ENCODE peak calls at places on chromosomes 3 and 15, in ten cellular contexts. One of them, this sample, is unnamed.
A peak's percentile ranks its signal among the peaks of the same experiment; 100 is the strongest.

GRCh38 chr3:149080699-149081091 is 5.6 kb downstream of the HLTF start:
- DNase-seq in Karpas-422: no peak
- DNase-seq in lung: no peak
- DNase-seq in neural progenitor cell: no peak
- DNase-seq in fibroblast of lung: peak; percentile 57
- DNase-seq in spleen: no peak
- DNase-seq in psoas muscle: no peak
- DNase-seq in heart right ventricle: no peak
- DNase-seq in tibial nerve: no peak
- DNase-seq in AG04450: no peak
- DNase-seq in this sample: no peak

GRCh38 chr3:13108861-13109260 is 35.6 kb upstream of the IQSEC1 start:
- DNase-seq in Karpas-422: no peak
- DNase-seq in lung: no peak
- DNase-seq in neural progenitor cell: no peak
- DNase-seq in fibroblast of lung: no peak
- DNase-seq in spleen: peak; percentile 69
- DNase-seq in psoas muscle: no peak
- DNase-seq in heart right ventricle: no peak
- DNase-seq in tibial nerve: no peak
- DNase-seq in AG04450: no peak
- DNase-seq in this sample: no peak

GRCh38 chr3:170734043-170734736 is 135.8 kb downstream of the RPL22L1 start:
- DNase-seq in Karpas-422: no peak
- DNase-seq in lung: no peak
- DNase-seq in neural progenitor cell: peak; percentile 3
- DNase-seq in fibroblast of lung: no peak
- DNase-seq in spleen: no peak
- DNase-seq in psoas muscle: no peak
- DNase-seq in heart right ventricle: no peak
- DNase-seq in tibial nerve: no peak
- DNase-seq in AG04450: no peak
- DNase-seq in this sample: no peak

GRCh38 chr3:78737988-78738387 is 1029.8 kb downstream of the ROBO1 start:
- DNase-seq in Karpas-422: no peak
- DNase-seq in lung: no peak
- DNase-seq in neural progenitor cell: no peak
- DNase-seq in fibroblast of lung: peak; percentile 22
- DNase-seq in spleen: no peak
- DNase-seq in psoas muscle: no peak
- DNase-seq in heart right ventricle: peak; percentile 28
- DNase-seq in tibial nerve: no peak
- DNase-seq in AG04450: no peak
- DNase-seq in this sample: no peak

GRCh38 chr3:48500656-48501055 is 3.3 kb downstream of the SHISA5 start:
- DNase-seq in Karpas-422: no peak
- DNase-seq in lung: no peak
- DNase-seq in neural progenitor cell: no peak
- DNase-seq in fibroblast of lung: no peak
- DNase-seq in spleen: peak; percentile 32
- DNase-seq in psoas muscle: no peak
- DNase-seq in heart right ventricle: no peak
- DNase-seq in tibial nerve: no peak
- DNase-seq in AG04450: no peak
- DNase-seq in this sample: no peak

GRCh38 chr15:40495516-40495915 is 24.7 kb downstream of the CHST14 start:
- DNase-seq in Karpas-422: peak; percentile 34
- DNase-seq in lung: no peak
- DNase-seq in neural progenitor cell: no peak
- DNase-seq in fibroblast of lung: no peak
- DNase-seq in spleen: no peak
- DNase-seq in psoas muscle: no peak
- DNase-seq in heart right ventricle: no peak
- DNase-seq in tibial nerve: no peak
- DNase-seq in AG04450: no peak
- DNase-seq in this sample: no peak

GRCh38 chr3:98962189-98962930 is 60.9 kb upstream of the DCBLD2 start:
- DNase-seq in Karpas-422: no peak
- DNase-seq in lung: no peak
- DNase-seq in neural progenitor cell: no peak
- DNase-seq in fibroblast of lung: peak; percentile 99
- DNase-seq in spleen: no peak
- DNase-seq in psoas muscle: no peak
- DNase-seq in heart right ventricle: no peak
- DNase-seq in tibial nerve: no peak
- DNase-seq in AG04450: peak; percentile 77
- DNase-seq in this sample: no peak

GRCh38 chr3:99920530-99921376 is 103.1 kb downstream of the CMSS1 start:
- DNase-seq in Karpas-422: no peak
- DNase-seq in lung: peak; percentile 69
- DNase-seq in neural progenitor cell: peak; percentile 32
- DNase-seq in fibroblast of lung: peak; percentile 48
- DNase-seq in spleen: no peak
- DNase-seq in psoas muscle: peak; percentile 66
- DNase-seq in heart right ventricle: peak; percentile 90
- DNase-seq in tibial nerve: peak; percentile 87
- DNase-seq in AG04450: no peak
- DNase-seq in this sample: no peak

GRCh38 chr3:8301977-8302589 is 199.5 kb upstream of the LMCD1 start:
- DNase-seq in Karpas-422: peak; percentile 79
- DNase-seq in lung: no peak
- DNase-seq in neural progenitor cell: peak; percentile 62
- DNase-seq in fibroblast of lung: peak; percentile 46
- DNase-seq in spleen: no peak
- DNase-seq in psoas muscle: no peak
- DNase-seq in heart right ventricle: peak; percentile 5
- DNase-seq in tibial nerve: no peak
- DNase-seq in AG04450: peak; percentile 20
- DNase-seq in this sample: no peak

GRCh38 chr3:11913316-11913715 is 66.6 kb upstream of the TAMM41 start:
- DNase-seq in Karpas-422: no peak
- DNase-seq in lung: no peak
- DNase-seq in neural progenitor cell: no peak
- DNase-seq in fibroblast of lung: no peak
- DNase-seq in spleen: no peak
- DNase-seq in psoas muscle: no peak
- DNase-seq in heart right ventricle: no peak
- DNase-seq in tibial nerve: no peak
- DNase-seq in AG04450: no peak
- DNase-seq in this sample: no peak

GRCh38 chr3:22621205-22621809 is 581.8 kb upstream of the UBE2E2 start:
- DNase-seq in Karpas-422: no peak
- DNase-seq in lung: no peak
- DNase-seq in neural progenitor cell: no peak
- DNase-seq in fibroblast of lung: no peak
- DNase-seq in spleen: no peak
- DNase-seq in psoas muscle: no peak
- DNase-seq in heart right ventricle: no peak
- DNase-seq in tibial nerve: no peak
- DNase-seq in AG04450: no peak
- DNase-seq in this sample: no peak

GRCh38 chr3:16490062-16490641 is 23.3 kb downstream of the RFTN1 start:
- DNase-seq in Karpas-422: no peak
- DNase-seq in lung: no peak
- DNase-seq in neural progenitor cell: no peak
- DNase-seq in fibroblast of lung: no peak
- DNase-seq in spleen: no peak
- DNase-seq in psoas muscle: no peak
- DNase-seq in heart right ventricle: no peak
- DNase-seq in tibial nerve: no peak
- DNase-seq in AG04450: no peak
- DNase-seq in this sample: no peak

GRCh38 chr15:29822100-29822684 is at the start of gene TJP1:
- DNase-seq in Karpas-422: no peak
- DNase-seq in lung: peak; percentile 70
- DNase-seq in neural progenitor cell: peak; percentile 94
- DNase-seq in fibroblast of lung: peak; percentile 76
- DNase-seq in spleen: no peak
- DNase-seq in psoas muscle: peak; percentile 81
- DNase-seq in heart right ventricle: peak; percentile 80
- DNase-seq in tibial nerve: peak; percentile 62
- DNase-seq in AG04450: peak; percentile 23
- DNase-seq in this sample: no peak

GRCh38 chr3:197216914-197217313 is 81.5 kb downstream of the DLG1 start:
- DNase-seq in Karpas-422: no peak
- DNase-seq in lung: no peak
- DNase-seq in neural progenitor cell: no peak
- DNase-seq in fibroblast of lung: peak; percentile 78
- DNase-seq in spleen: no peak
- DNase-seq in psoas muscle: no peak
- DNase-seq in heart right ventricle: no peak
- DNase-seq in tibial nerve: no peak
- DNase-seq in AG04450: no peak
- DNase-seq in this sample: no peak

GRCh38 chr3:134460965-134461364 is 24.8 kb downstream of the ANAPC13 start:
- DNase-seq in Karpas-422: no peak
- DNase-seq in lung: no peak
- DNase-seq in neural progenitor cell: no peak
- DNase-seq in fibroblast of lung: peak; percentile 94
- DNase-seq in spleen: no peak
- DNase-seq in psoas muscle: no peak
- DNase-seq in heart right ventricle: no peak
- DNase-seq in tibial nerve: no peak
- DNase-seq in AG04450: peak; percentile 86
- DNase-seq in this sample: no peak

GRCh38 chr3:164460851-164461250 is 617.4 kb downstream of the SI start:
- DNase-seq in Karpas-422: no peak
- DNase-seq in lung: no peak
- DNase-seq in neural progenitor cell: no peak
- DNase-seq in fibroblast of lung: peak; percentile 15
- DNase-seq in spleen: no peak
- DNase-seq in psoas muscle: no peak
- DNase-seq in heart right ventricle: no peak
- DNase-seq in tibial nerve: no peak
- DNase-seq in AG04450: no peak
- DNase-seq in this sample: no peak

GRCh38 chr3:32454731-32455608 is 47.7 kb downstream of the CMTM6 start:
- DNase-seq in Karpas-422: no peak
- DNase-seq in lung: no peak
- DNase-seq in neural progenitor cell: no peak
- DNase-seq in fibroblast of lung: peak; percentile 24
- DNase-seq in spleen: no peak
- DNase-seq in psoas muscle: no peak
- DNase-seq in heart right ventricle: no peak
- DNase-seq in tibial nerve: no peak
- DNase-seq in AG04450: no peak
- DNase-seq in this sample: peak; percentile 19

GRCh38 chr15:78625621-78626280 is 5.0 kb upstream of the CHRNA3 start:
- DNase-seq in Karpas-422: peak; percentile 21
- DNase-seq in lung: no peak
- DNase-seq in neural progenitor cell: no peak
- DNase-seq in fibroblast of lung: no peak
- DNase-seq in spleen: no peak
- DNase-seq in psoas muscle: no peak
- DNase-seq in heart right ventricle: no peak
- DNase-seq in tibial nerve: no peak
- DNase-seq in AG04450: no peak
- DNase-seq in this sample: no peak
- H3K27me3 ChIP-seq in Karpas-422: no peaks in the 10 kb centered on the region
- H3K27me3 ChIP-seq in lung: peaks cover 1% of the 10 kb centered on the region
- H3K27me3 ChIP-seq in neural progenitor cell: peaks cover 33% of the 10 kb centered on the region
- H3K27me3 ChIP-seq in fibroblast of lung: peaks cover 11% of the 10 kb centered on the region
- H3K27me3 ChIP-seq in spleen: peaks cover 29% of the 10 kb centered on the region
- H3K27me3 ChIP-seq in psoas muscle: peaks cover 5% of the 10 kb centered on the region
- H3K27me3 ChIP-seq in heart right ventricle: peaks cover 69% of the 10 kb centered on the region
- H3K27me3 ChIP-seq in tibial nerve: no peaks in the 10 kb centered on the region
- H3K27me3 ChIP-seq in AG04450: peaks cover 38% of the 10 kb centered on the region
- H3K27me3 ChIP-seq in this sample: no peaks in the 10 kb centered on the region

GRCh38 chr15:26869628-26870027 is 2.8 kb downstream of the GABRA5 start:
- DNase-seq in Karpas-422: no peak
- DNase-seq in lung: no peak
- DNase-seq in neural progenitor cell: no peak
- DNase-seq in fibroblast of lung: no peak
- DNase-seq in spleen: no peak
- DNase-seq in psoas muscle: no peak
- DNase-seq in heart right ventricle: no peak
- DNase-seq in tibial nerve: no peak
- DNase-seq in AG04450: no peak
- DNase-seq in this sample: no peak

GRCh38 chr15:26864664-26865191 is 2.1 kb upstream of the GABRA5 start:
- DNase-seq in Karpas-422: peak; percentile 67
- DNase-seq in lung: no peak
- DNase-seq in neural progenitor cell: peak; percentile 76
- DNase-seq in fibroblast of lung: peak; percentile 40
- DNase-seq in spleen: no peak
- DNase-seq in psoas muscle: no peak
- DNase-seq in heart right ventricle: peak; percentile 11
- DNase-seq in tibial nerve: no peak
- DNase-seq in AG04450: no peak
- DNase-seq in this sample: no peak

GRCh38 chr15:26868029-26868685 is 1.3 kb downstream of the GABRA5 start:
- DNase-seq in Karpas-422: no peak
- DNase-seq in lung: no peak
- DNase-seq in neural progenitor cell: no peak
- DNase-seq in fibroblast of lung: no peak
- DNase-seq in spleen: no peak
- DNase-seq in psoas muscle: no peak
- DNase-seq in heart right ventricle: no peak
- DNase-seq in tibial nerve: no peak
- DNase-seq in AG04450: no peak
- DNase-seq in this sample: no peak

GRCh38 chr15:26867199-26868007 is 541 bp downstream of the GABRA5 start:
- DNase-seq in Karpas-422: no peak
- DNase-seq in lung: no peak
- DNase-seq in neural progenitor cell: peak; percentile 54
- DNase-seq in fibroblast of lung: no peak
- DNase-seq in spleen: no peak
- DNase-seq in psoas muscle: no peak
- DNase-seq in heart right ventricle: no peak
- DNase-seq in tibial nerve: no peak
- DNase-seq in AG04450: no peak
- DNase-seq in this sample: no peak

GRCh38 chr15:26866298-26867198 is at the start of gene GABRA5:
- DNase-seq in Karpas-422: no peak
- DNase-seq in lung: no peak
- DNase-seq in neural progenitor cell: peak; percentile 86
- DNase-seq in fibroblast of lung: peak; percentile 72
- DNase-seq in spleen: no peak
- DNase-seq in psoas muscle: no peak
- DNase-seq in heart right ventricle: no peak
- DNase-seq in tibial nerve: no peak
- DNase-seq in AG04450: no peak
- DNase-seq in this sample: no peak
- H3K27me3 ChIP-seq in Karpas-422: no peaks in the 10 kb centered on the region
- H3K27me3 ChIP-seq in lung: peaks cover 21% of the 10 kb centered on the region
- H3K27me3 ChIP-seq in neural progenitor cell: peaks cover 59% of the 10 kb centered on the region
- H3K27me3 ChIP-seq in fibroblast of lung: no peaks in the 10 kb centered on the region
- H3K27me3 ChIP-seq in spleen: peaks cover 48% of the 10 kb centered on the region
- H3K27me3 ChIP-seq in psoas muscle: peaks cover 9% of the 10 kb centered on the region
- H3K27me3 ChIP-seq in heart right ventricle: peaks cover 61% of the 10 kb centered on the region
- H3K27me3 ChIP-seq in tibial nerve: peaks cover 5% of the 10 kb centered on the region
- H3K27me3 ChIP-seq in AG04450: peaks cover 13% of the 10 kb centered on the region
- H3K27me3 ChIP-seq in this sample: peaks cover 10% of the 10 kb centered on the region

GRCh38 chr3:128478576-128479506 is 12.2 kb upstream of the DNAJB8 start:
- DNase-seq in Karpas-422: no peak
- DNase-seq in lung: no peak
- DNase-seq in neural progenitor cell: no peak
- DNase-seq in fibroblast of lung: no peak
- DNase-seq in spleen: no peak
- DNase-seq in psoas muscle: no peak
- DNase-seq in heart right ventricle: no peak
- DNase-seq in tibial nerve: no peak
- DNase-seq in AG04450: no peak
- DNase-seq in this sample: no peak
- H3K27me3 ChIP-seq in Karpas-422: no peaks in the 10 kb centered on the region
- H3K27me3 ChIP-seq in lung: no peaks in the 10 kb centered on the region
- H3K27me3 ChIP-seq in neural progenitor cell: peaks cover 100% of the 10 kb centered on the region
- H3K27me3 ChIP-seq in fibroblast of lung: peaks cover 8% of the 10 kb centered on the region
- H3K27me3 ChIP-seq in spleen: peaks cover 26% of the 10 kb centered on the region
- H3K27me3 ChIP-seq in psoas muscle: peaks cover 23% of the 10 kb centered on the region
- H3K27me3 ChIP-seq in heart right ventricle: peaks cover 32% of the 10 kb centered on the region
- H3K27me3 ChIP-seq in tibial nerve: peaks cover 6% of the 10 kb centered on the region
- H3K27me3 ChIP-seq in AG04450: peaks cover 11% of the 10 kb centered on the region
- H3K27me3 ChIP-seq in this sample: peaks cover 13% of the 10 kb centered on the region

GRCh38 chr3:14816359-14816758 is 2.4 kb upstream of the FGD5 start:
- DNase-seq in Karpas-422: no peak
- DNase-seq in lung: no peak
- DNase-seq in neural progenitor cell: no peak
- DNase-seq in fibroblast of lung: no peak
- DNase-seq in spleen: no peak
- DNase-seq in psoas muscle: no peak
- DNase-seq in heart right ventricle: no peak
- DNase-seq in tibial nerve: no peak
- DNase-seq in AG04450: no peak
- DNase-seq in this sample: no peak
- H3K27me3 ChIP-seq in Karpas-422: no peaks in the 10 kb centered on the region
- H3K27me3 ChIP-seq in lung: no peaks in the 10 kb centered on the region
- H3K27me3 ChIP-seq in neural progenitor cell: peaks cover 37% of the 10 kb centered on the region
- H3K27me3 ChIP-seq in fibroblast of lung: peaks cover 2% of the 10 kb centered on the region
- H3K27me3 ChIP-seq in spleen: peaks cover 20% of the 10 kb centered on the region
- H3K27me3 ChIP-seq in psoas muscle: peaks cover 7% of the 10 kb centered on the region
- H3K27me3 ChIP-seq in heart right ventricle: peaks cover 12% of the 10 kb centered on the region
- H3K27me3 ChIP-seq in tibial nerve: no peaks in the 10 kb centered on the region
- H3K27me3 ChIP-seq in AG04450: peaks cover 21% of the 10 kb centered on the region
- H3K27me3 ChIP-seq in this sample: no peaks in the 10 kb centered on the region

This sample was measured in ascending aorta.